ENCODE peak calls at places on chromosomes 1 and 21, in nine cellular contexts. Z is GM12892, O is GM23338, X is sigmoid colon, R is upper lobe of left lung, H is transverse colon, A is spleen, W is stomach, Y is H1. K is an unnamed sample.

GRCh38 chr1:60145746-60146145 is 72.2 kb upstream of the C1orf87 start:
- DNase-seq in O (no peak), R (no peak), X (no peak), Z (no peak), Y (no peak), W (no peak), A (no peak), H (no peak), K (no peak)

GRCh38 chr1:84700065-84700464 is 9.8 kb upstream of the SSX2IP start:
- DNase-seq in O (no peak), Z (no peak), H (no peak), R (no peak), A (no peak), X (no peak), W (no peak), Y (no peak), K (peak)

GRCh38 chr1:59072017-59072947 is 224.6 kb upstream of the FGGY start:
- DNase-seq in Z (no peak), O (peak), H (peak), A (no peak), W (no peak), Y (no peak), R (no peak), X (no peak), K (no peak)

GRCh38 chr21:33657124-33657842 is 15.0 kb downstream of the ITSN1 start:
- DNase-seq in O (no peak), R (no peak), Y (no peak), Z (no peak), W (no peak), H (peak), A (no peak), X (no peak), K (peak)

GRCh38 chr1:170659404-170660035 is 4.4 kb upstream of the PRRX1 start:
- DNase-seq in W (no peak), R (no peak), H (no peak), Y (no peak), Z (no peak), X (no peak), O (peak), A (no peak), K (no peak)

GRCh38 chr1:77287535-77287934 is 5.7 kb downstream of the AK5 start:
- DNase-seq in W (no peak), Z (no peak), Y (no peak), A (no peak), R (no peak), X (no peak), O (no peak), H (no peak), K (no peak)

GRCh38 chr1:158943059-158943458 is 11.7 kb downstream of the PYHIN1 start:
- DNase-seq in O (no peak), R (no peak), A (no peak), Y (no peak), H (no peak), X (no peak), W (no peak), Z (no peak), K (no peak)

GRCh38 chr1:208654241-208654640 is 410.1 kb upstream of the PLXNA2 start:
- DNase-seq in R (no peak), A (no peak), Y (no peak), Z (no peak), O (peak), X (no peak), W (no peak), H (no peak), K (peak)

GRCh38 chr1:62687421-62687902 is 724 bp downstream of the DOCK7 start:
- DNase-seq in H (no peak), Z (peak), R (no peak), O (no peak), A (no peak), Y (peak), X (peak), W (peak), K (peak)

GRCh38 chr1:150561830-150562367 is 12.7 kb downstream of the ADAMTSL4 start:
- DNase-seq in X (peak), O (peak), Z (peak), Y (peak), A (peak), H (peak), W (peak), R (peak), K (no peak)
- TF ChIP-seq POLR2AphosphoS5 in X (peak), O (peak), Z (peak), Y (peak), A (peak), H (peak), W (peak), R (peak), K (no peak)

DNA sequence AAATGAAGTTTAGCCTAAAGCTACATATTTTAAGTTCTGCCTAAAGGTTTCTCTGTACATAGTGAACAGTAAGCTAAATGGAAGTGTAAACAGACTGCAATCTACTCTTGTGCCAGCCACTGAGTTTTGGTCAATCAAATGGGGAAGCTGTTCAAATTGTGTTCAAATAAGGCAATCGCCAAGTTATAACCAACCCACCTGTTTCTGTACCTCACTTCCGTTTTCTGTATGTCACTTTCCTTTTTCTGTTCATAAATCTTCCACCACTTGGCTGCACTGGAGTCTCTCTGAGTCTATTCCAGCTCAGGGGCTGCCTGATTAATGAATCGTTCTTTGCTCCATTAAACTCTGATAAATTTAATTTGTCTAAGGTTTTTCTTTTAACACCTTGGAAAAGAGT is 10.8 kb upstream of the THEM4 start:
- DNase-seq in A (no peak), Z (no peak), Y (no peak), W (no peak), O (no peak), X (no peak), R (no peak), H (no peak), K (peak)
- TF ChIP-seq POLR2AphosphoS5 in A (no peak), Z (no peak), Y (no peak), W (no peak), O (no peak), X (no peak), R (no peak), H (no peak), K (no peak)

GRCh38 chr1:244322791-244323521 is 128.8 kb downstream of the ADSS2 start:
- DNase-seq in R (no peak), W (peak), A (no peak), O (peak), X (no peak), Y (no peak), Z (no peak), H (no peak), K (peak)
- TF ChIP-seq POLR2AphosphoS5 in R (no peak), W (peak), A (no peak), O (no peak), X (no peak), Y (no peak), Z (no peak), H (peak), K (no peak)

GRCh38 chr1:45266151-45266801 is 59.9 kb upstream of the ZSWIM5 start:
- DNase-seq in Y (no peak), W (peak), O (peak), A (peak), H (peak), X (peak), Z (no peak), R (peak), K (no peak)
- TF ChIP-seq POLR2AphosphoS5 in Y (no peak), W (peak), O (no peak), A (no peak), H (peak), X (no peak), Z (no peak), R (no peak), K (no peak)

GRCh38 chr1:96409689-96410088 is 311.9 kb upstream of the PTBP2 start:
- DNase-seq in O (no peak), X (no peak), H (no peak), Y (no peak), A (no peak), W (no peak), R (no peak), Z (no peak), K (no peak)
- TF ChIP-seq POLR2AphosphoS5 in O (no peak), X (no peak), H (no peak), Y (no peak), A (no peak), W (no peak), R (no peak), Z (no peak), K (no peak)

GRCh38 chr1:206555473-206555935 is 48.2 kb downstream of the RASSF5 start:
- DNase-seq in W (no peak), A (peak), H (peak), Z (no peak), X (no peak), O (peak), R (peak), Y (no peak), K (no peak)
- TF ChIP-seq POLR2AphosphoS5 in W (no peak), A (peak), H (no peak), Z (no peak), X (no peak), O (no peak), R (no peak), Y (no peak), K (no peak)

GRCh38 chr1:212794561-212795014 is 2.9 kb downstream of the TATDN3 start:
- DNase-seq in Y (no peak), H (no peak), Z (peak), O (no peak), X (no peak), R (no peak), W (no peak), A (no peak), K (peak)
- TF ChIP-seq POLR2AphosphoS5 in Y (no peak), H (no peak), Z (peak), O (no peak), X (no peak), R (no peak), W (no peak), A (no peak), K (peak)

GRCh38 chr1:155084722-155085503 is 6.3 kb downstream of the EFNA3 start:
- DNase-seq in O (peak), X (peak), Y (peak), H (peak), Z (peak), A (peak), W (peak), R (peak), K (peak)
- TF ChIP-seq POLR2AphosphoS5 in O (peak), X (peak), Y (no peak), H (peak), Z (no peak), A (peak), W (peak), R (peak), K (peak)

DNA sequence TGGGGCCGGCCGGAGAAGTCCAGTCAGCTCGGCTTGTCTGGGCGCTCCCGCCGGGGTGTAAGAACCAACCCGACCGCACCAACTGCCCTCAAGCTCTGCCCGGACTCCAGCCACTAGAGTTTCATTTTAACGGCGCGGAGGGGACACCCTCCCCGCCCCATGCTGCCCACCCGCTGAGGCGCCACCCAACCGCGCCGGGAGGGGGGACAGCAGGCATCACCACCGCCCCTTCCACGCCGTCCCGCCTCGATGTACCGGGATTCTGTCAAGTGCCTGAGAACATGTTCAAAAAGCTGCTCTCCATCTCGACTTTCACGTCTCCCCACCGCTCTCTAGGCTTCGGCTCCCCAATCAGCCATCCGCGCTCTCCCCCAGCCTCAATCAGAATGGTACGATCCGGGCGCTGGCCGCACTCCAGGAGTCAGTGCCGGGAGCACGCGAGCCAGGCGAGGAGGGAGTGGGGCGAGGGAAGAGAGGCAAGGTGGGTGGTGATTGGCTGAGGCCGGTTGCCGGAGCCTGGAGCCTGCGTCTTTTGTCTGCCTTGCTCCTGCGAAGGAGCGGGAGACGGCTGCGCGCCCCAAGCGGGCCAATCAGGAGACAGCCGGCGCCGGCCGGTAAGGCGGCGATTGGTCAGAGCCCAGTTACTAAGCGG is at the start of gene PIK3R3:
- DNase-seq in H (peak), Y (peak), X (peak), A (peak), O (peak), W (peak), Z (peak), R (peak), K (peak)
- TF ChIP-seq POLR2AphosphoS5 in H (peak), Y (peak), X (peak), A (peak), O (peak), W (peak), Z (peak), R (peak), K (peak)

DNA sequence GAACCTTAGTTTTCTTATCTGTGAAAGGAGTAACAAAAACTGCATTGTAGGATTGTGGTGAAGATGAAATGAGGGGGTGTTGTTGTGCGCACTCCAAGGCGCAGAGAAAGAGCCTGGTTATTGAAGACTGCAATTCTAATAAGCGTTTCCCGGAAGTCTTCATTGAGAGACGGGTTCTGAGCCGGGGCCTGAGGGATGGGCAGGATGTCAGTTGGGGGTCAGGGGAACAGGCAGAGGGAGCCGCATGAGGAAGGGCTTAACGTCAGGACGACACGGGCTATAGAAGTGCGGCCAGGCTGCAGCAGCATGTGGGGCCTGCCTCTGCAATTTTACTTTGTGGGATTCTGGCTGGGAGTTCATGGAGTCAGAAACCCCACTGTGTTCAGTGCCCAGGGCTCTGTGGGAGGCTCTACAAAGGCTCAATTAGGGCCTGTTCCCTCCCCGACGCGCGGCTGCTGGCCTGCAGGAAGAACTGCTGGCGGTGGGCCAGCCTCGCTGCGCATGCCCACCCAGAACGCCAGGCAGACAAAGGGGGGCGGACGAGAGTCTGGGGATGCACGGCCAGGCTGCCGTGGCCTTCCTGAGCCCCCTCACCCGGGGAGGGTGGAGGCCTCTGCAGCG is 20.7 kb downstream of the TRIM62 start:
- DNase-seq in Z (no peak), A (no peak), W (no peak), H (no peak), O (no peak), R (peak), X (peak), Y (no peak), K (no peak)
- TF ChIP-seq POLR2AphosphoS5 in Z (no peak), A (peak), W (no peak), H (no peak), O (no peak), R (no peak), X (no peak), Y (no peak), K (no peak)

K was measured in HL-60.